ENCODE peak calls at places on chromosome 15, in seven cellular contexts. Y is A549, I is heart left ventricle, R is A673, A is tibial artery, H is mammary epithelial cell, C is BE2C. N is an unnamed sample.

GRCh38 chr15:51077565-51078153 is 17.0 kb downstream of the TNFAIP8L3 start:
- DNase-seq in Y (no peak), I (peak; percentile 57), R (peak; percentile 61), A (peak; percentile 89), H (no peak), C (peak; percentile 49), N (peak; percentile 62)

GRCh38 chr15:91801836-91802534 is 51.5 kb upstream of the SLCO3A1 start:
- DNase-seq in Y (no peak), I (peak; percentile 56), R (no peak), A (no peak), H (peak; percentile 17), C (no peak), N (no peak)

GRCh38 chr15:62390793-62391543 is 225.9 kb upstream of the C2CD4B start:
- DNase-seq in Y (peak; percentile 52), I (peak; percentile 46), R (peak; percentile 45), A (peak; percentile 74), H (peak; percentile 56), C (peak; percentile 59), N (peak; percentile 26)

GRCh38 chr15:72902929-72903260 is 119.3 kb upstream of the ADPGK start:
- DNase-seq in Y (no peak), I (no peak), R (no peak), A (no peak), H (no peak), C (no peak), N (no peak)

GRCh38 chr15:72117448-72117697 is 577 bp downstream of the MYO9A start:
- DNase-seq in Y (peak; percentile 87), I (peak; percentile 74), R (peak; percentile 68), A (peak; percentile 90), H (peak; percentile 84), C (peak; percentile 72), N (peak; percentile 87)

GRCh38 chr15:85753261-85753660 is 41.5 kb downstream of the KLHL25 start:
- DNase-seq in Y (no peak), I (no peak), R (no peak), A (peak; percentile 15), H (no peak), C (no peak), N (no peak)

GRCh38 chr15:81529444-81529950 is 155.5 kb upstream of the TMC3 start:
- DNase-seq in Y (no peak), I (no peak), R (no peak), A (no peak), H (no peak), C (no peak), N (no peak)

GRCh38 chr15:51634591-51635198 is 12.1 kb upstream of the DMXL2 start:
- DNase-seq in Y (no peak), I (no peak), R (no peak), A (no peak), H (peak; percentile 20), C (no peak), N (no peak)

GRCh38 chr15:68047826-68048225 is 6.3 kb upstream of the PIAS1 start:
- DNase-seq in Y (no peak), I (no peak), R (no peak), A (no peak), H (no peak), C (no peak), N (no peak)

GRCh38 chr15:32778391-32779176 is 60.8 kb downstream of the GREM1 start:
- DNase-seq in Y (no peak), I (no peak), R (no peak), A (no peak), H (no peak), C (no peak), N (no peak)

GRCh38 chr15:65081758-65082157 is 5.2 kb downstream of the KBTBD13 start:
- DNase-seq in Y (no peak), I (no peak), R (no peak), A (no peak), H (peak; percentile 46), C (no peak), N (no peak)

GRCh38 chr15:74431645-74432044 is 2.1 kb downstream of the SEMA7A start:
- DNase-seq in Y (no peak), I (no peak), R (no peak), A (no peak), H (no peak), C (no peak), N (no peak)

GRCh38 chr15:38477637-38478036 is 23.7 kb downstream of the FAM98B start:
- DNase-seq in Y (no peak), I (no peak), R (no peak), A (no peak), H (no peak), C (no peak), N (no peak)

GRCh38 chr15:80801891-80802680 is 22.9 kb downstream of the CEMIP start:
- DNase-seq in Y (no peak), I (peak; percentile 20), R (no peak), A (no peak), H (no peak), C (no peak), N (no peak)

GRCh38 chr15:39171944-39172368 is 408.9 kb upstream of the THBS1 start:
- DNase-seq in Y (peak; percentile 74), I (peak; percentile 50), R (peak; percentile 82), A (peak; percentile 69), H (peak; percentile 97), C (peak; percentile 43), N (peak; percentile 62)

GRCh38 chr15:72062319-72062718 is 55.6 kb downstream of the MYO9A start:
- DNase-seq in Y (no peak), I (no peak), R (no peak), A (no peak), H (no peak), C (no peak), N (no peak)

GRCh38 chr15:94522125-94522524 is 290.8 kb downstream of the MCTP2 start:
- DNase-seq in Y (no peak), I (no peak), R (no peak), A (no peak), H (no peak), C (no peak), N (no peak)
- H3K9me3 ChIP-seq in Y (no peaks in the 10 kb centered on the region), I (no peaks in the 10 kb centered on the region), R (no peaks in the 10 kb centered on the region), A (peaks cover 3% of the 10 kb centered on the region), H (no peaks in the 10 kb centered on the region), C (no peaks in the 10 kb centered on the region), N (no peaks in the 10 kb centered on the region)

GRCh38 chr15:96916750-96917149 is 586.2 kb downstream of the NR2F2 start:
- DNase-seq in Y (no peak), I (no peak), R (no peak), A (no peak), H (no peak), C (no peak), N (no peak)
- H3K9me3 ChIP-seq in Y (peaks cover 19% of the 10 kb centered on the region), I (no peaks in the 10 kb centered on the region), R (peaks cover 16% of the 10 kb centered on the region), A (no peaks in the 10 kb centered on the region), H (peaks cover 4% of the 10 kb centered on the region), C (no peaks in the 10 kb centered on the region), N (no peaks in the 10 kb centered on the region)

GRCh38 chr15:25181290-25182097 is 226.7 kb downstream of the SNRPN start:
- DNase-seq in Y (no peak), I (peak; percentile 2), R (no peak), A (peak; percentile 35), H (no peak), C (peak; percentile 2), N (peak; percentile 34)

GRCh38 chr15:25183581-25184330 is 229.0 kb downstream of the SNRPN start:
- DNase-seq in Y (no peak), I (no peak), R (no peak), A (peak; percentile 28), H (no peak), C (no peak), N (peak; percentile 34)

GRCh38 chr15:25184356-25185155 is 229.8 kb downstream of the SNRPN start:
- DNase-seq in Y (no peak), I (no peak), R (no peak), A (no peak), H (no peak), C (no peak), N (peak; percentile 19)

GRCh38 chr15:25182098-25182478 is 227.3 kb downstream of the SNRPN start:
- DNase-seq in Y (no peak), I (peak; percentile 2), R (no peak), A (no peak), H (no peak), C (no peak), N (no peak)

GRCh38 chr15:25182736-25183445 is 228.1 kb downstream of the SNRPN start:
- DNase-seq in Y (no peak), I (peak; percentile 2), R (no peak), A (peak; percentile 20), H (no peak), C (peak; percentile 4), N (no peak)
- H3K9me3 ChIP-seq in Y (no peaks in the 10 kb centered on the region), I (no peaks in the 10 kb centered on the region), R (peaks cover 38% of the 10 kb centered on the region), A (no peaks in the 10 kb centered on the region), H (peaks cover 21% of the 10 kb centered on the region), C (peaks cover 2% of the 10 kb centered on the region), N (no peaks in the 10 kb centered on the region)

DNA sequence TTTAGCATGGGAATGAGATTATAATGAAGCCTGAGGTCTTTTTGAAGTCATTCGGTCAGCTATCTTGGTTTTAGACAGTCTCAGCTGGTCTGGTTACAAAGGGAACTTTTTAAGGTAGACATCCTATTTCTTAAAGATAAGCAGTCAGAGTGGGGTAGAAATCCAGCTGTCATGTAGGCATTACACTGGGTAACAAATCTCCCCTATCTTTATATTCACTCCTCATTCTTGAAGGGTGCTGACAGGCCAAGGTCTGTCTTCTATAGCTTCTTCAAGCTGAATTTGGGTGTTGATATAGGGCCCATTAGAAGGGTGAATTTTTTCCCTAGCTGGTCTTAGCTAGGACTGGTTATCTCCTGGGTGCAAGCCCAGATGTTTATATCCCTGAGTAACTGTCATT is 21.2 kb upstream of the NDN start:
- DNase-seq in Y (no peak), I (no peak), R (no peak), A (no peak), H (no peak), C (no peak), N (no peak)
- H3K9me3 ChIP-seq in Y (no peaks in the 10 kb centered on the region), I (no peaks in the 10 kb centered on the region), R (peaks cover 53% of the 10 kb centered on the region), A (no peaks in the 10 kb centered on the region), H (peaks cover 38% of the 10 kb centered on the region), C (no peaks in the 10 kb centered on the region), N (no peaks in the 10 kb centered on the region)

DNA sequence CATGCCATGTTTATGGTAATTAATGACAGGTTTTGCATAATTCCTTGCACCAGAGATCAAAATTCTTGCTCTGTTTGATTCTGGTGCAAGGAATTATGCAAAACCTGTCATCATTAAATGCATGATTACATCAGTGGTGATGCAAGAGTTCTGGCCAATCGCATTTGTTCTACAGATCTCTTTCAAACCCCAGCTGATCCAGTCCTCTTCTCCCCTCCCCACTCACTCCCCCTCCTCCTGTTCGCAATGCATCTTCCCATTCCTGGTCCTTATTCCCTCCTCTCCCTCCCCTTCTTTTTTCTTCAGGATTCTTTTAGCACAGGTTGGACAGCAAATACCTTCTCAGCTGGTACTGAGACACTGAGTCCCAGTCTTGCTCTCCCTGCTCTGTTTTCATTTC is 82.1 kb downstream of the GABRB3 start:
- DNase-seq in Y (no peak), I (no peak), R (no peak), A (no peak), H (no peak), C (no peak), N (no peak)
- H3K9me3 ChIP-seq in Y (peaks cover 7% of the 10 kb centered on the region), I (no peaks in the 10 kb centered on the region), R (peaks cover 61% of the 10 kb centered on the region), A (no peaks in the 10 kb centered on the region), H (peaks cover 46% of the 10 kb centered on the region), C (no peaks in the 10 kb centered on the region), N (no peaks in the 10 kb centered on the region)

GRCh38 chr15:47523669-47524068 is 193.6 kb upstream of the SEMA6D start:
- DNase-seq in Y (no peak), I (no peak), R (peak; percentile 77), A (no peak), H (peak; percentile 21), C (no peak), N (no peak)
- H3K9me3 ChIP-seq in Y (no peaks in the 10 kb centered on the region), I (no peaks in the 10 kb centered on the region), R (no peaks in the 10 kb centered on the region), A (no peaks in the 10 kb centered on the region), H (no peaks in the 10 kb centered on the region), C (no peaks in the 10 kb centered on the region), N (no peaks in the 10 kb centered on the region)